ENCODE peak calls at places on chromosomes 5 and 9, in seven cellular contexts. O is CD8-positive, alpha-beta T cell; L is thoracic aorta; Q is psoas muscle; G is neuronal stem cell; P is hepatocyte; K is fibroblast of mammary gland. F is an unnamed sample.

GRCh38 chr5:127802477-127802865 is 99.3 kb downstream of the CCDC192 start:
- DNase-seq in Q (no peak), O (no peak), P (no peak), K (no peak), L (no peak), G (no peak), F (peak; percentile 6)

GRCh38 chr9:137710751-137711150 is 91.9 kb downstream of the EHMT1 start:
- DNase-seq in Q (no peak), K (no peak), O (no peak), L (no peak), G (no peak), P (no peak), F (no peak)

GRCh38 chr9:129932303-129933151 is 97.3 kb downstream of the USP20 start:
- DNase-seq in L (no peak), O (no peak), Q (no peak), G (no peak), K (peak; percentile 39), P (no peak), F (no peak)

GRCh38 chr9:116157436-116158138 is 4.0 kb downstream of the PAPPA start:
- DNase-seq in L (no peak), K (peak; percentile 72), Q (no peak), G (peak; percentile 62), P (peak; percentile 30), O (no peak), F (peak; percentile 58)

GRCh38 chr9:16241231-16241630 is 629.2 kb downstream of the BNC2 start:
- DNase-seq in K (peak; percentile 89), L (no peak), Q (no peak), G (no peak), P (no peak), O (no peak), F (peak; percentile 35)

GRCh38 chr9:34591911-34592866 is 2.7 kb upstream of the CNTFR start:
- DNase-seq in Q (no peak), L (no peak), O (no peak), P (no peak), K (no peak), G (no peak), F (no peak)

GRCh38 chr5:159987031-159987674 is 21.8 kb upstream of the TTC1 start:
- DNase-seq in L (no peak), P (peak; percentile 90), K (peak; percentile 53), O (peak; percentile 62), Q (peak; percentile 86), G (peak; percentile 57), F (peak; percentile 50)

GRCh38 chr5:33049298-33049697 is 338.2 kb downstream of the NPR3 start:
- DNase-seq in K (peak; percentile 23), O (no peak), G (no peak), P (no peak), L (no peak), Q (no peak), F (peak; percentile 39)

GRCh38 chr5:79120221-79120620 is 8.6 kb downstream of the BHMT start:
- DNase-seq in Q (no peak), G (no peak), K (no peak), P (no peak), O (no peak), L (no peak), F (no peak)

GRCh38 chr9:111039203-111039907 is 1.1 kb upstream of the LPAR1 start:
- DNase-seq in L (no peak), G (no peak), K (no peak), P (peak; percentile 28), O (no peak), Q (peak; percentile 49), F (no peak)

GRCh38 chr9:4592325-4592724 is 69.8 kb upstream of the PLPP6 start:
- DNase-seq in G (no peak), Q (no peak), O (no peak), L (no peak), P (no peak), K (no peak), F (no peak)

GRCh38 chr5:76582252-76583162 is 40.7 kb downstream of the F2RL2 start:
- DNase-seq in K (no peak), O (no peak), Q (no peak), G (no peak), P (peak; percentile 17), L (no peak), F (peak; percentile 84)

GRCh38 chr9:128002959-128003358 is 22.2 kb upstream of the EEIG1 start:
- DNase-seq in P (no peak), K (no peak), Q (no peak), L (no peak), G (no peak), O (no peak), F (no peak)

GRCh38 chr5:143471666-143472411 is 68.4 kb upstream of the NR3C1 start:
- DNase-seq in P (peak; percentile 8), G (no peak), Q (no peak), L (no peak), K (no peak), O (no peak), F (no peak)

GRCh38 chr9:99109522-99109921 is 4.6 kb downstream of the TGFBR1 start:
- DNase-seq in K (peak; percentile 85), G (no peak), P (no peak), Q (no peak), L (no peak), O (no peak), F (no peak)

GRCh38 chr5:115962565-115963402 is 509 bp downstream of the LVRN start:
- DNase-seq in O (no peak), L (no peak), P (no peak), K (no peak), Q (peak; percentile 65), G (no peak), F (no peak)

GRCh38 chr5:115956957-115957356 is 5.3 kb upstream of the LVRN start:
- DNase-seq in Q (no peak), O (no peak), G (no peak), P (no peak), L (no peak), K (no peak), F (no peak)

GRCh38 chr5:115962239-115962564 is at the start of gene LVRN:
- DNase-seq in G (no peak), O (no peak), Q (no peak), P (no peak), L (no peak), K (no peak), F (no peak)

GRCh38 chr5:115963566-115963965 is 1.3 kb downstream of the LVRN start:
- DNase-seq in L (no peak), P (no peak), O (no peak), G (no peak), Q (no peak), K (no peak), F (no peak)

GRCh38 chr5:115961413-115962238 is 649 bp upstream of the LVRN start:
- DNase-seq in G (no peak), K (no peak), Q (peak; percentile 67), P (no peak), O (no peak), L (no peak), F (no peak)
- H3K4me3 ChIP-seq in G (no peak overlapping the region), K (peak overlapping the region; percentile 3), Q (peak overlapping the region; percentile 55), P (no peak overlapping the region), O (no peak overlapping the region), L (peak overlapping the region; percentile 76), F (peak overlapping the region; percentile 56)

DNA sequence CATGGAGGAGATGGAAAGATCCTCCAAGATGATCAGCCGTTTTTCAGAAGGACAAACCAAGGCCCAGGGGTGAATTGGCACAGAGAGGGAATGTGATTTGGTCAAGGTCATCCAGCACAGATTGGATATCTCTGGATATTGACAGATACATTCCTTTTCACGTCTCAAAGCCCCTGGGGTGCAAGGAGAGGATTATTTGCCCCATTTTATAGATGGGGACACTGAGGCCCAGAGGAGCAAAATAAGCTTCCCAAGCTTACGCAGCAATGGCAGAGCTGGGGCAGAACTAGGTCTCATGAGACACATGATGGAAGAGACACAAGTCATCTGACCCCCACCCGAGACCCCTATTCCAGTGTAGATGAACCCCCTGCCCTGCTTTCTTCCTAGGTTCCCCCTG is 895 bp upstream of the PDGFRB start:
- DNase-seq in P (no peak), O (no peak), G (no peak), K (no peak), Q (no peak), L (no peak), F (no peak)
- H3K4me3 ChIP-seq in P (no peak overlapping the region), O (peak overlapping the region; percentile 44), G (no peak overlapping the region), K (no peak overlapping the region), Q (peak overlapping the region; percentile 63), L (peak overlapping the region; percentile 79), F (no peak overlapping the region)

DNA sequence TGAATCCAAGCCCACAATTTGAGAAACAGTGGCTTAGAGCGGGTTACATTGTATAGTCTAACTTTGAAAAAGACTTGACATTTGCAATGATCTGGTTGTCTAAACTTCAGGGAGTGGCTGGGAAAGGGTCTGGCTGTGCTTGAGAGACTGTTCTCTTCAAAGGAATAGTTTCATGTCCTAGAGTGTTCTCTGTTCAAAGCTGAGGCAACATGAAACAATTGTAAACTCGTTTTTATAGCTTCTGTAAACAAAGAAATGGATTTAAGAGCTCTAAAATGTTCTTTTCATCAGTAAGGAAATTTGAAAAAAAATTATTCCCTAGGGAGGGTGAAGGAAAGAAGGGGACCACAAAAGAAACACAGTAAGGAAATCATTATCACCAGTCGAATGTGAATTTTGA is 41.6 kb downstream of the FOCAD start:
- DNase-seq in K (no peak), L (no peak), Q (no peak), G (no peak), O (no peak), P (no peak), F (no peak)
- H3K4me3 ChIP-seq in K (no peak overlapping the region), L (no peak overlapping the region), Q (no peak overlapping the region), G (no peak overlapping the region), O (no peak overlapping the region), P (no peak overlapping the region), F (no peak overlapping the region)

GRCh38 chr5:102713278-102713677 is 41.8 kb upstream of the PAM start:
- DNase-seq in P (no peak), O (no peak), K (no peak), Q (no peak), L (no peak), G (no peak), F (no peak)
- H3K4me3 ChIP-seq in P (no peak overlapping the region), O (no peak overlapping the region), K (no peak overlapping the region), Q (no peak overlapping the region), L (no peak overlapping the region), G (no peak overlapping the region), F (no peak overlapping the region)